ENCODE peak calls at places on chromosomes 1 and 21, in nine cellular contexts. W, P, X, A, R, B, O, U and T are unnamed samples.

GRCh38 chr21:34626131-34626530 is 11.2 kb upstream of the RCAN1 start:
- DNase-seq in W (no peak), P (no peak), X (peak), A (no peak), R (no peak), B (no peak), O (no peak), U (no peak), T (no peak)

GRCh38 chr1:226107471-226108460 is 45.2 kb downstream of the H3-3A start:
- DNase-seq in W (no peak), P (no peak), X (no peak), A (no peak), R (no peak), B (no peak), O (no peak), U (no peak), T (peak)

GRCh38 chr1:245953876-245954660 is 553.0 kb downstream of the SMYD3 start:
- DNase-seq in W (no peak), P (no peak), X (no peak), A (no peak), R (no peak), B (peak), O (no peak), U (no peak), T (peak)

GRCh38 chr1:170377011-170377410 is 155.0 kb upstream of the GORAB start:
- DNase-seq in W (no peak), P (no peak), X (no peak), A (no peak), R (no peak), B (no peak), O (no peak), U (no peak), T (no peak)

GRCh38 chr1:95022527-95022926 is 50.2 kb downstream of the ALG14 start:
- DNase-seq in W (no peak), P (no peak), X (no peak), A (no peak), R (no peak), B (no peak), O (no peak), U (no peak), T (no peak)

GRCh38 chr1:206895837-206896242 is 1.4 kb upstream of the IL24 start:
- DNase-seq in W (no peak), P (peak), X (no peak), A (no peak), R (peak), B (no peak), O (no peak), U (no peak), T (peak)

GRCh38 chr1:44654621-44655187 is 19.6 kb downstream of the TMEM53 start:
- DNase-seq in W (no peak), P (no peak), X (no peak), A (no peak), R (no peak), B (no peak), O (no peak), U (no peak), T (no peak)

GRCh38 chr21:28633803-28634572 is 358.7 kb downstream of the LTN1 start:
- DNase-seq in W (no peak), P (no peak), X (no peak), A (no peak), R (peak), B (no peak), O (no peak), U (no peak), T (no peak)

GRCh38 chr1:39936724-39937491 is 18.0 kb upstream of the MFSD2A start:
- DNase-seq in W (no peak), P (no peak), X (no peak), A (no peak), R (no peak), B (no peak), O (no peak), U (no peak), T (no peak)

GRCh38 chr21:30582850-30583249 is 7.3 kb downstream of the KRTAP22-2 start:
- DNase-seq in W (no peak), P (no peak), X (no peak), A (no peak), R (no peak), B (no peak), O (no peak), U (no peak), T (no peak)

GRCh38 chr1:56472860-56473259 is 106.5 kb downstream of the PLPP3 start:
- DNase-seq in W (no peak), P (no peak), X (no peak), A (no peak), R (no peak), B (no peak), O (no peak), U (no peak), T (no peak)

GRCh38 chr1:49016030-49016991 is 239.6 kb upstream of the BEND5 start:
- DNase-seq in W (no peak), P (no peak), X (no peak), A (no peak), R (peak), B (no peak), O (peak), U (no peak), T (no peak)

GRCh38 chr1:32872189-32872898 is 1.6 kb upstream of the FNDC5 start:
- DNase-seq in W (peak), P (peak), X (peak), A (peak), R (no peak), B (peak), O (peak), U (peak), T (no peak)

GRCh38 chr1:23609971-23610370 is 50.7 kb upstream of the ID3 start:
- DNase-seq in W (no peak), P (no peak), X (no peak), A (no peak), R (no peak), B (no peak), O (no peak), U (no peak), T (no peak)

GRCh38 chr1:24393892-24394291 is 19.7 kb downstream of the STPG1 start:
- DNase-seq in W (no peak), P (no peak), X (peak), A (no peak), R (peak), B (no peak), O (no peak), U (no peak), T (no peak)

GRCh38 chr1:46288485-46289133 is 14.8 kb downstream of the LRRC41 start:
- DNase-seq in W (no peak), P (no peak), X (no peak), A (no peak), R (peak), B (no peak), O (no peak), U (no peak), T (no peak)

GRCh38 chr1:6419803-6420593 is at the start of gene HES2:
- DNase-seq in W (peak), P (no peak), X (no peak), A (no peak), R (no peak), B (no peak), O (no peak), U (no peak), T (no peak)

GRCh38 chr1:195005338-195005737 is 1602.9 kb downstream of the KCNT2 start:
- DNase-seq in W (no peak), P (no peak), X (no peak), A (no peak), R (no peak), B (no peak), O (no peak), U (no peak), T (no peak)

GRCh38 chr1:15005116-15005515 is 148.4 kb upstream of the TMEM51 start:
- DNase-seq in W (no peak), P (no peak), X (no peak), A (no peak), R (no peak), B (no peak), O (no peak), U (no peak), T (no peak)